ENCODE peak calls at places on chromosomes 4 and X, in nine cellular contexts. One of them, this sample, is unnamed.

GRCh38 chrX:43008356-43008755 is 230.4 kb upstream of the PPP1R2C start:
- DNase-seq in A549: no peak
- DNase-seq in AG10803: no peak
- DNase-seq in ovary: no peak
- DNase-seq in CD8-positive, alpha-beta T cell: no peak
- DNase-seq in cardiac muscle cell: no peak
- DNase-seq in uterus: no peak
- DNase-seq in right lobe of liver: no peak
- DNase-seq in fibroblast of mammary gland: no peak
- DNase-seq in this sample: no peak

GRCh38 chr4:42732776-42733175 is 75.9 kb upstream of the ATP8A1 start:
- DNase-seq in A549: no peak
- DNase-seq in AG10803: no peak
- DNase-seq in ovary: no peak
- DNase-seq in CD8-positive, alpha-beta T cell: no peak
- DNase-seq in cardiac muscle cell: no peak
- DNase-seq in uterus: no peak
- DNase-seq in right lobe of liver: no peak
- DNase-seq in fibroblast of mammary gland: no peak
- DNase-seq in this sample: no peak

GRCh38 chr4:85084371-85085170 is 118.1 kb upstream of the WDFY3 start:
- DNase-seq in A549: peak
- DNase-seq in AG10803: peak
- DNase-seq in ovary: no peak
- DNase-seq in CD8-positive, alpha-beta T cell: no peak
- DNase-seq in cardiac muscle cell: peak
- DNase-seq in uterus: no peak
- DNase-seq in right lobe of liver: no peak
- DNase-seq in fibroblast of mammary gland: peak
- DNase-seq in this sample: peak

GRCh38 chr4:151318310-151319006 is 6.9 kb downstream of the SH3D19 start:
- DNase-seq in A549: no peak
- DNase-seq in AG10803: no peak
- DNase-seq in ovary: no peak
- DNase-seq in CD8-positive, alpha-beta T cell: no peak
- DNase-seq in cardiac muscle cell: no peak
- DNase-seq in uterus: no peak
- DNase-seq in right lobe of liver: no peak
- DNase-seq in fibroblast of mammary gland: no peak
- DNase-seq in this sample: no peak

GRCh38 chr4:52997132-52997416 is 135.0 kb downstream of the RASL11B start:
- DNase-seq in A549: no peak
- DNase-seq in AG10803: no peak
- DNase-seq in ovary: peak
- DNase-seq in CD8-positive, alpha-beta T cell: no peak
- DNase-seq in cardiac muscle cell: peak
- DNase-seq in uterus: no peak
- DNase-seq in right lobe of liver: no peak
- DNase-seq in fibroblast of mammary gland: peak
- DNase-seq in this sample: no peak

GRCh38 chr4:10917475-10918103 is 233.0 kb upstream of the CLNK start:
- DNase-seq in A549: no peak
- DNase-seq in AG10803: no peak
- DNase-seq in ovary: no peak
- DNase-seq in CD8-positive, alpha-beta T cell: no peak
- DNase-seq in cardiac muscle cell: no peak
- DNase-seq in uterus: no peak
- DNase-seq in right lobe of liver: no peak
- DNase-seq in fibroblast of mammary gland: peak
- DNase-seq in this sample: no peak

GRCh38 chrX:56726609-56727008 is 2.4 kb upstream of the NBDY start:
- DNase-seq in A549: peak
- DNase-seq in AG10803: peak
- DNase-seq in ovary: no peak
- DNase-seq in CD8-positive, alpha-beta T cell: no peak
- DNase-seq in cardiac muscle cell: peak
- DNase-seq in uterus: no peak
- DNase-seq in right lobe of liver: no peak
- DNase-seq in fibroblast of mammary gland: peak
- DNase-seq in this sample: peak

GRCh38 chrX:8049827-8050226 is 121.2 kb downstream of the VCX2 start:
- DNase-seq in A549: no peak
- DNase-seq in AG10803: no peak
- DNase-seq in ovary: no peak
- DNase-seq in CD8-positive, alpha-beta T cell: no peak
- DNase-seq in cardiac muscle cell: peak
- DNase-seq in uterus: no peak
- DNase-seq in right lobe of liver: no peak
- DNase-seq in fibroblast of mammary gland: no peak
- DNase-seq in this sample: no peak

GRCh38 chr4:161555689-161556660 is 607.8 kb downstream of the FSTL5 start:
- DNase-seq in A549: no peak
- DNase-seq in AG10803: peak
- DNase-seq in ovary: no peak
- DNase-seq in CD8-positive, alpha-beta T cell: no peak
- DNase-seq in cardiac muscle cell: peak
- DNase-seq in uterus: no peak
- DNase-seq in right lobe of liver: no peak
- DNase-seq in fibroblast of mammary gland: peak
- DNase-seq in this sample: peak

GRCh38 chrX:80216086-80216485 is 201.5 kb downstream of the TBX22 start:
- DNase-seq in A549: peak
- DNase-seq in AG10803: peak
- DNase-seq in ovary: no peak
- DNase-seq in CD8-positive, alpha-beta T cell: no peak
- DNase-seq in cardiac muscle cell: peak
- DNase-seq in uterus: no peak
- DNase-seq in right lobe of liver: no peak
- DNase-seq in fibroblast of mammary gland: peak
- DNase-seq in this sample: no peak

GRCh38 chrX:50158616-50159015 is 42.2 kb downstream of the AKAP4 start:
- DNase-seq in A549: no peak
- DNase-seq in AG10803: no peak
- DNase-seq in ovary: no peak
- DNase-seq in CD8-positive, alpha-beta T cell: no peak
- DNase-seq in cardiac muscle cell: no peak
- DNase-seq in uterus: no peak
- DNase-seq in right lobe of liver: no peak
- DNase-seq in fibroblast of mammary gland: no peak
- DNase-seq in this sample: no peak

GRCh38 chrX:22135171-22135711 is 103.1 kb downstream of the PHEX start:
- DNase-seq in A549: no peak
- DNase-seq in AG10803: peak
- DNase-seq in ovary: no peak
- DNase-seq in CD8-positive, alpha-beta T cell: no peak
- DNase-seq in cardiac muscle cell: peak
- DNase-seq in uterus: no peak
- DNase-seq in right lobe of liver: no peak
- DNase-seq in fibroblast of mammary gland: peak
- DNase-seq in this sample: no peak
- TF ChIP-seq CTCF in A549: no peak
- TF ChIP-seq CTCF in AG10803: no peak
- TF ChIP-seq CTCF in ovary: no peak
- TF ChIP-seq CTCF in CD8-positive, alpha-beta T cell: no peak
- TF ChIP-seq CTCF in cardiac muscle cell: no peak
- TF ChIP-seq CTCF in uterus: no peak
- TF ChIP-seq CTCF in right lobe of liver: no peak
- TF ChIP-seq CTCF in fibroblast of mammary gland: no peak
- TF ChIP-seq CTCF in this sample: no peak

GRCh38 chr4:6673660-6674499 is 19.8 kb upstream of the S100P start:
- DNase-seq in A549: peak
- DNase-seq in AG10803: peak
- DNase-seq in ovary: peak
- DNase-seq in CD8-positive, alpha-beta T cell: peak
- DNase-seq in cardiac muscle cell: peak
- DNase-seq in uterus: peak
- DNase-seq in right lobe of liver: peak
- DNase-seq in fibroblast of mammary gland: peak
- DNase-seq in this sample: peak

GRCh38 chr4:6674500-6675149 is 19.1 kb upstream of the S100P start:
- DNase-seq in A549: no peak
- DNase-seq in AG10803: no peak
- DNase-seq in ovary: no peak
- DNase-seq in CD8-positive, alpha-beta T cell: peak
- DNase-seq in cardiac muscle cell: peak
- DNase-seq in uterus: no peak
- DNase-seq in right lobe of liver: no peak
- DNase-seq in fibroblast of mammary gland: peak
- DNase-seq in this sample: no peak

GRCh38 chr4:6680372-6681034 is 13.2 kb upstream of the S100P start:
- DNase-seq in A549: no peak
- DNase-seq in AG10803: no peak
- DNase-seq in ovary: no peak
- DNase-seq in CD8-positive, alpha-beta T cell: no peak
- DNase-seq in cardiac muscle cell: no peak
- DNase-seq in uterus: no peak
- DNase-seq in right lobe of liver: no peak
- DNase-seq in fibroblast of mammary gland: no peak
- DNase-seq in this sample: no peak

GRCh38 chr4:6681191-6681590 is 12.5 kb upstream of the S100P start:
- DNase-seq in A549: no peak
- DNase-seq in AG10803: no peak
- DNase-seq in ovary: no peak
- DNase-seq in CD8-positive, alpha-beta T cell: no peak
- DNase-seq in cardiac muscle cell: no peak
- DNase-seq in uterus: no peak
- DNase-seq in right lobe of liver: no peak
- DNase-seq in fibroblast of mammary gland: no peak
- DNase-seq in this sample: no peak

GRCh38 chr4:6676722-6677558 is 16.7 kb upstream of the S100P start:
- DNase-seq in A549: no peak
- DNase-seq in AG10803: no peak
- DNase-seq in ovary: no peak
- DNase-seq in CD8-positive, alpha-beta T cell: no peak
- DNase-seq in cardiac muscle cell: no peak
- DNase-seq in uterus: no peak
- DNase-seq in right lobe of liver: no peak
- DNase-seq in fibroblast of mammary gland: no peak
- DNase-seq in this sample: no peak
- H3K4me3 ChIP-seq in A549: no peak
- H3K4me3 ChIP-seq in AG10803: no peak
- H3K4me3 ChIP-seq in ovary: no peak
- H3K4me3 ChIP-seq in CD8-positive, alpha-beta T cell: peak
- H3K4me3 ChIP-seq in cardiac muscle cell: no peak
- H3K4me3 ChIP-seq in uterus: no peak
- H3K4me3 ChIP-seq in right lobe of liver: no peak
- H3K4me3 ChIP-seq in fibroblast of mammary gland: no peak
- H3K4me3 ChIP-seq in this sample: no peak

GRCh38 chr4:145154573-145154972 is 25.8 kb downstream of the OTUD4 start:
- DNase-seq in A549: peak
- DNase-seq in AG10803: peak
- DNase-seq in ovary: no peak
- DNase-seq in CD8-positive, alpha-beta T cell: no peak
- DNase-seq in cardiac muscle cell: peak
- DNase-seq in uterus: no peak
- DNase-seq in right lobe of liver: no peak
- DNase-seq in fibroblast of mammary gland: peak
- DNase-seq in this sample: no peak
- TF ChIP-seq CTCF in A549: peak
- TF ChIP-seq CTCF in AG10803: peak
- TF ChIP-seq CTCF in ovary: no peak
- TF ChIP-seq CTCF in CD8-positive, alpha-beta T cell: no peak
- TF ChIP-seq CTCF in cardiac muscle cell: peak
- TF ChIP-seq CTCF in uterus: peak
- TF ChIP-seq CTCF in right lobe of liver: peak
- TF ChIP-seq CTCF in fibroblast of mammary gland: peak
- TF ChIP-seq CTCF in this sample: peak

DNA sequence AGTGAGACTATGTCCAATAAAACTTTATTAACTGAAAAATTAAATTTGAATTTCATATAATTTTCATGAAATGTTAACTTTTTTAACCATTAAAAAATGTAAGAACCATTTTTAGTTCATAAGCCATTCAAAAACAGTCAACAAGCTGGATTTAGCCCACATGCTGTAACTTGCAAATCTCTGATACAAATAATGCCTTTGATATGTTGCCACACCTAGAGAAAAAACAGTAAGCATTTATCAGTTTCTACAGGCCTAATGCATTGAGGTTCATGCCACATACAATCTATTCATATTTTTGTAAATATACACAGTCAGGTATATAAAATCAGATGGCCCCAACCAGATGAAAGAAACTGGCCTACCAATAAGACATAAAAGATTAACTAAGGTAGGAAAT is 52.8 kb downstream of the LCORL start:
- DNase-seq in A549: no peak
- DNase-seq in AG10803: no peak
- DNase-seq in ovary: no peak
- DNase-seq in CD8-positive, alpha-beta T cell: no peak
- DNase-seq in cardiac muscle cell: no peak
- DNase-seq in uterus: no peak
- DNase-seq in right lobe of liver: no peak
- DNase-seq in fibroblast of mammary gland: no peak
- DNase-seq in this sample: no peak
- H3K4me3 ChIP-seq in A549: no peak
- H3K4me3 ChIP-seq in AG10803: no peak
- H3K4me3 ChIP-seq in ovary: no peak
- H3K4me3 ChIP-seq in CD8-positive, alpha-beta T cell: no peak
- H3K4me3 ChIP-seq in cardiac muscle cell: no peak
- H3K4me3 ChIP-seq in uterus: no peak
- H3K4me3 ChIP-seq in right lobe of liver: no peak
- H3K4me3 ChIP-seq in fibroblast of mammary gland: no peak
- H3K4me3 ChIP-seq in this sample: no peak